ENCODE peak calls at places on chromosomes 4 and X, in six cellular contexts. W, M, K, S, B and U are unnamed samples.

GRCh38 chr4:58936436-58936835 is 1826.3 kb upstream of the IGFBP7 start:
- DNase-seq in W (no peak), M (no peak), K (no peak), S (no peak), B (no peak), U (no peak)

GRCh38 chr4:85860066-85860465 is 385.1 kb downstream of the ARHGAP24 start:
- DNase-seq in W (no peak), M (no peak), K (no peak), S (no peak), B (no peak), U (no peak)

GRCh38 chrX:357693-358471 is 28.8 kb downstream of the PPP2R3B start:
- DNase-seq in W (no peak), M (no peak), K (no peak), S (no peak), B (no peak), U (no peak)

GRCh38 chr4:188534917-188535316 is 395.7 kb downstream of the TRIML1 start:
- DNase-seq in W (no peak), M (no peak), K (no peak), S (peak; percentile 77), B (no peak), U (no peak)

GRCh38 chr4:23441670-23442069 is 448.2 kb downstream of the PPARGC1A start:
- DNase-seq in W (no peak), M (no peak), K (no peak), S (no peak), B (no peak), U (no peak)

GRCh38 chr4:23887989-23888388 is 1.9 kb downstream of the PPARGC1A start:
- DNase-seq in W (no peak), M (no peak), K (no peak), S (no peak), B (no peak), U (no peak)

GRCh38 chr4:34200535-34200934 is 2043.8 kb downstream of the ARAP2 start:
- DNase-seq in W (no peak), M (no peak), K (no peak), S (peak; percentile 44), B (no peak), U (no peak)

GRCh38 chrX:132463411-132463810 is 25.4 kb downstream of the MBNL3 start:
- DNase-seq in W (no peak), M (no peak), K (peak; percentile 47), S (no peak), B (peak; percentile 38), U (no peak)

GRCh38 chr4:10104991-10105276 is 11.7 kb downstream of the WDR1 start:
- DNase-seq in W (no peak), M (no peak), K (no peak), S (no peak), B (no peak), U (no peak)

GRCh38 chr4:74768857-74769525 is 25.3 kb downstream of the BTC start:
- DNase-seq in W (no peak), M (no peak), K (no peak), S (peak; percentile 32), B (no peak), U (no peak)

GRCh38 chrX:34365482-34365881 is 233.4 kb upstream of the FAM47A start:
- DNase-seq in W (no peak), M (no peak), K (no peak), S (no peak), B (no peak), U (no peak)

GRCh38 chr4:40890764-40891163 is 141.0 kb downstream of the NSUN7 start:
- DNase-seq in W (no peak), M (no peak), K (no peak), S (no peak), B (no peak), U (no peak)

GRCh38 chr4:162075691-162076090 is 88.1 kb downstream of the FSTL5 start:
- DNase-seq in W (no peak), M (no peak), K (no peak), S (no peak), B (no peak), U (no peak)

GRCh38 chr4:11488657-11489448 is 60.2 kb upstream of the HS3ST1 start:
- DNase-seq in W (no peak), M (no peak), K (no peak), S (no peak), B (no peak), U (no peak)

GRCh38 chrX:119459181-119459580 is 9.1 kb upstream of the SLC25A5 start:
- DNase-seq in W (no peak), M (no peak), K (no peak), S (no peak), B (no peak), U (no peak)

GRCh38 chrX:101206471-101206870 is 13.1 kb upstream of the DRP2 start:
- DNase-seq in W (no peak), M (no peak), K (no peak), S (peak; percentile 16), B (peak; percentile 19), U (no peak)

GRCh38 chr4:16591867-16592266 is 306.6 kb downstream of the LDB2 start:
- DNase-seq in W (no peak), M (no peak), K (no peak), S (no peak), B (no peak), U (no peak)

GRCh38 chr4:61212788-61213187 is 12.7 kb downstream of the ADGRL3 start:
- DNase-seq in W (no peak), M (no peak), K (no peak), S (no peak), B (no peak), U (no peak)

GRCh38 chr4:112245383-112245782 is 13.8 kb downstream of the AP1AR start:
- DNase-seq in W (no peak), M (no peak), K (no peak), S (no peak), B (no peak), U (no peak)

GRCh38 chr4:16759781-16760459 is 138.5 kb downstream of the LDB2 start:
- DNase-seq in W (no peak), M (no peak), K (no peak), S (no peak), B (no peak), U (no peak)

GRCh38 chr4:81648576-81649272 is 177.0 kb upstream of the RASGEF1B start:
- DNase-seq in W (peak; percentile 23), M (no peak), K (no peak), S (no peak), B (no peak), U (peak; percentile 12)

GRCh38 chrX:68658530-68658929 is 11.1 kb downstream of the STARD8 start:
- DNase-seq in W (no peak), M (no peak), K (no peak), S (no peak), B (no peak), U (no peak)

GRCh38 chr4:120842046-120842445 is 80.5 kb downstream of the PRDM5 start:
- DNase-seq in W (no peak), M (no peak), K (no peak), S (no peak), B (no peak), U (no peak)

GRCh38 chrX:36869457-36869856 is 138.7 kb upstream of the FAM47C start:
- DNase-seq in W (no peak), M (no peak), K (no peak), S (no peak), B (no peak), U (no peak)

GRCh38 chr4:8649631-8650261 is 57.2 kb downstream of the CPZ start:
- DNase-seq in W (no peak), M (no peak), K (peak; percentile 45), S (no peak), B (no peak), U (no peak)
- TF ChIP-seq TAF1 in W (no peak), M (no peak), K (no peak), S (no peak), B (no peak), U (no peak)

DNA sequence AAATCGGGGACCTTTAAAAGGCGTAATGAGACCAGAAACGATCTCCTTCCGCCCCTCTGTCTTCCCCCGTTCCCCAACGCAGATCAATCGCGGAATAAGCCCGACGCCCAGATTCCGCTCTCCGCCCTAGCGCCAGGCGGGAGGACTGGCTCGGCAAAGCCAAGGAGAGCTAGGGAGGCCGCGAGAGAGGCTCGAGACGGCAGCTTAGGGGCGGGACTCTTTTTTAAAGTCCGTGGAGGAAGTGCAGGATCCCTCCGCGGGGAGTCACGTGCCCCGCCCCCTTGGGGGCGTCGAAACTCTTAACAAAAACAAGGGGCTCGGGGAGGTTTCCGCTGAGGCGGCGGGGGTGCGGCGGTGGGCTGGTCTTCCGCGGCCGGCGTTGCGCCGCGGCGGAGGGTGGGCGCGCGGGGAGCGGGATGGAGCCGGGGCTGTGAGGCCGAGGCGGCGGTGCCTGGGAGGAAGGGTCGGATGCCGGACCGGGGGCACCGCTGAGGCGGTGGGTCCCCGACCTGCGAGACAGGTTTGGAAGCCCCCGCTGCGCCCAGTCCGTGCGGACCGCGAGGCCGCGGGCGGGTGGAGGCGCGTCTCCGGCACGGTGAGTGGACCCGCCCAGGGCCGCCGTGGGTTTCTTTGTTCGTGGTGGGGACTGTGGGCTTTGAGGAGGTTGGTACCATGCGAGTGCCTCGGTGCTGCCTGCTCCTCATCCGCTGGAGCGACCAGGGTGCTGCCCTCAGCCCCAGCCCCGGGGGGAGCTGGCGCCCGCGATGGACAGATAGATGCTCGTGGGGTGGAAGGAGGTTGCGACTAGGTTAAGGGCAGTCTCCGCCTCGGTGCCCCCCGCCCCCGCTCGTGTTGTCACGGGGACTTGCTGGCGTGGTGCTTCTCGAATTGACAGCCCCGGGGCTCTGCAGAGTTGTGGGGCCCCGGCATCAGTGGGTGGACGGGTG is at the start of gene CCNG2:
- DNase-seq in W (no peak), M (no peak), K (peak; percentile 97), S (peak; percentile 12), B (peak; percentile 76), U (peak; percentile 40)
- TF ChIP-seq POLR2A in W (peak; percentile 84), M (peak; percentile 54), K (peak; percentile 87), S (peak; percentile 75), B (no peak), U (peak; percentile 38)

GRCh38 chr4:80073362-80074008 is 456 bp upstream of the ANTXR2 start:
- DNase-seq in W (peak; percentile 41), M (peak; percentile 21), K (no peak), S (no peak), B (no peak), U (peak; percentile 18)

GRCh38 chr4:80075995-80076394 is 3.0 kb upstream of the ANTXR2 start:
- DNase-seq in W (no peak), M (no peak), K (no peak), S (no peak), B (no peak), U (no peak)

GRCh38 chr4:80074059-80074458 is 1.0 kb upstream of the ANTXR2 start:
- DNase-seq in W (no peak), M (no peak), K (no peak), S (no peak), B (no peak), U (no peak)

GRCh38 chr4:80072607-80073361 is at the start of gene ANTXR2:
- DNase-seq in W (no peak), M (peak; percentile 46), K (peak; percentile 82), S (peak; percentile 70), B (peak; percentile 82), U (peak; percentile 50)

GRCh38 chr4:80074651-80075050 is 1.6 kb upstream of the ANTXR2 start:
- DNase-seq in W (no peak), M (no peak), K (no peak), S (no peak), B (no peak), U (no peak)
- TF ChIP-seq POLR2AphosphoS5 in W (no peak), M (no peak), K (no peak), S (no peak), B (no peak), U (no peak)

DNA sequence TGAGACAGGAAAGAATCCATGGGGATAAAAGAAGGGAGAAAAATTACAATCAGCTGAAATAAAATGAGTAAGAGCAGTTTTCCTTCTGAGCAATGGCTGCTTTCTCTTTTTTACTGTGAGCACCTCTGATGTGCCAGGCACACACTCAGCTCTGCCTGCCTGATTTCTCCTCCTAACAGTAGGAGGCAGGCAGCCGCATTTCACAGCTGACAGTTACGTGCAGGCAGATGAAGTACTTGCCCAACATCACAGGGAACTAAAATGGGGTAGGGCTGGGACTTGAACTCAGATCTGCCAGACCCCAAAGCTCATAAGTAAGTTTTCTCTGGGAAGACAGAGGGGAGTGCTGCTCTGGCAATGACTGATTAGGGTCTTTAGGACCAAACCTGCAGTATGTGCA is 54.6 kb downstream of the C4orf50 start:
- DNase-seq in W (no peak), M (no peak), K (no peak), S (no peak), B (no peak), U (no peak)
- TF ChIP-seq TAF1 in W (no peak), M (no peak), K (no peak), S (no peak), B (no peak), U (no peak)